ENCODE peak calls at places on chromosomes 12 and 14, in four cellular contexts. B is mammary epithelial cell, X is Karpas-422, Y is endothelial cell of umbilical vein. O is an unnamed sample.

GRCh38 chr12:29562167-29562776 is 64.8 kb upstream of the OVCH1 start:
- DNase-seq in B (no peak), X (no peak), Y (peak; percentile 96), O (no peak)

GRCh38 chr12:19432309-19433170 is 6.8 kb upstream of the AEBP2 start:
- DNase-seq in B (no peak), X (no peak), Y (no peak), O (no peak)

GRCh38 chr12:38761636-38762342 is 143.6 kb downstream of the CPNE8 start:
- DNase-seq in B (peak; percentile 88), X (no peak), Y (no peak), O (no peak)

GRCh38 chr12:110124184-110124995 is at the start of gene IFT81:
- DNase-seq in B (peak; percentile 91), X (peak; percentile 98), Y (peak; percentile 89), O (peak; percentile 99)

GRCh38 chr12:121001841-121002483 is 14.3 kb downstream of the C12orf43 start:
- DNase-seq in B (no peak), X (no peak), Y (peak; percentile 26), O (no peak)

GRCh38 chr14:103721334-103722120 is 5.9 kb downstream of the ZFYVE21 start:
- DNase-seq in B (peak; percentile 94), X (no peak), Y (no peak), O (no peak)

GRCh38 chr12:110498984-110499706 is 2.8 kb downstream of the VPS29 start:
- DNase-seq in B (peak; percentile 53), X (no peak), Y (no peak), O (peak; percentile 21)

GRCh38 chr12:67394600-67394999 is 125.4 kb downstream of the CAND1 start:
- DNase-seq in B (peak; percentile 88), X (no peak), Y (peak; percentile 9), O (peak; percentile 27)

GRCh38 chr14:55803506-55804197 is 223.6 kb downstream of the KTN1 start:
- DNase-seq in B (no peak), X (no peak), Y (peak; percentile 24), O (no peak)

GRCh38 chr14:106455026-106455425 is 928.6 kb downstream of the TMEM121 start:
- DNase-seq in B (no peak), X (no peak), Y (no peak), O (no peak)

GRCh38 chr14:99137001-99137700 is 134.8 kb downstream of the BCL11B start:
- DNase-seq in B (no peak), X (no peak), Y (no peak), O (no peak)

GRCh38 chr12:4148418-4149056 is 125.0 kb upstream of the CCND2 start:
- DNase-seq in B (peak; percentile 39), X (peak; percentile 88), Y (no peak), O (no peak)

GRCh38 chr14:75418779-75419768 is 8.7 kb upstream of the JDP2 start:
- DNase-seq in B (no peak), X (no peak), Y (no peak), O (no peak)

GRCh38 chr14:104776961-104777807 is 18.4 kb downstream of the AKT1 start:
- DNase-seq in B (no peak), X (no peak), Y (no peak), O (no peak)

GRCh38 chr12:114625294-114625851 is 58.6 kb downstream of the TBX3 start:
- DNase-seq in B (peak; percentile 26), X (peak; percentile 85), Y (peak; percentile 29), O (peak; percentile 80)

GRCh38 chr14:29426083-29426482 is 501.6 kb downstream of the PRKD1 start:
- DNase-seq in B (no peak), X (no peak), Y (no peak), O (no peak)

GRCh38 chr14:104139460-104140212 is 1.2 kb downstream of the KIF26A start:
- DNase-seq in B (no peak), X (no peak), Y (no peak), O (no peak)

GRCh38 chr14:75578099-75578785 is at the start of gene FLVCR2:
- DNase-seq in B (peak; percentile 54), X (no peak), Y (peak; percentile 64), O (peak; percentile 91)

GRCh38 chr14:81401420-81402122 is 1.4 kb upstream of the STON2 start:
- DNase-seq in B (peak; percentile 96), X (no peak), Y (no peak), O (peak; percentile 86)

GRCh38 chr12:55058082-55058481 is 38.3 kb downstream of the NEUROD4 start:
- DNase-seq in B (no peak), X (no peak), Y (no peak), O (no peak)

GRCh38 chr12:45928309-45928708 is 62.1 kb downstream of the SCAF11 start:
- DNase-seq in B (no peak), X (no peak), Y (no peak), O (no peak)

DNA sequence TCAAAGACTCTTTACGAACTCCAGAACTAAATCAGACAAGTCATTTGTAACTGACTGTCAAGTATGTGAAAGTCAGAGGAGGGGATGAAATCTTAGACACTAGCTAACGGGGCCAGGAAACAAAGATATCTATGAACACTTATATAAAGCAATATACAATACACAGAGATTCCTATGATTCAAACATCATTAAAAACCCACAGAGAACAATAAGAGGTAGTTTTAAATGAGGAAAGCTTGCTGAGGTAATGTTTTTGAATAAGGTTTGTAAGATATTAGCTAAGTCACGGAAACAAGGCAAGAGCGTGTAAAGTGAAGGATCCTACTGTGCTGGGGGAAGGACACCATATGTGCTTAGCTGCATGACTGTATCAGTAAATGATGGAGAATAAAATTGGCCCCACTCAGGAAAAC is 36.7 kb downstream of the SAV1 start:
- DNase-seq in B (no peak), X (no peak), Y (no peak), O (no peak)
- H3K9ac ChIP-seq in B (no peak overlapping the region), X (no peak overlapping the region), Y (no peak overlapping the region), O (no peak overlapping the region)

GRCh38 chr12:50440288-50440687 is 39.6 kb downstream of the LARP4 start:
- DNase-seq in B (no peak), X (no peak), Y (no peak), O (no peak)

GRCh38 chr12:50442178-50442908 is 41.7 kb downstream of the LARP4 start:
- DNase-seq in B (peak; percentile 43), X (no peak), Y (no peak), O (no peak)

DNA sequence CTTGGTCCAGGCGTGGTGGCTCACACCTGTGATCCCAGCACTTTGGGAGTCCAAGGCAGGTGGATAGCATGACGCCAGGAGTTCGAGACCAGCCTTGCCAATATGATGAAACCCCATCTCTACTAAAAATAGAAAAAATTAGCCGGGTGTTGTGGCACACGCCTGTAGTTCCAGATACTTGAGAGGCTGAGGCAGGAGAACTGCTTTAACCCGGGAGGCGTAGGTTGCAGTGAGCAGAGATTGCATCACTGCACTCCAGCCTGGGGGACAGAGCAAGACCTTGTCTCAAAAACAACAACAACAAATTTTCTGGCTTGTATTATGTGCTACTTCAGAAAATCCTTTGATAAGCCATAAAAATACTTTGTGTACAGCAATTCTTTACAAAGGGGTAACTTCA is 41.1 kb downstream of the LARP4 start:
- DNase-seq in B (no peak), X (no peak), Y (no peak), O (no peak)
- H3K4me1 ChIP-seq in B (no peaks in the 10 kb centered on the region), X (no peaks in the 10 kb centered on the region), Y (no peaks in the 10 kb centered on the region), O (peaks cover 3% of the 10 kb centered on the region)

DNA sequence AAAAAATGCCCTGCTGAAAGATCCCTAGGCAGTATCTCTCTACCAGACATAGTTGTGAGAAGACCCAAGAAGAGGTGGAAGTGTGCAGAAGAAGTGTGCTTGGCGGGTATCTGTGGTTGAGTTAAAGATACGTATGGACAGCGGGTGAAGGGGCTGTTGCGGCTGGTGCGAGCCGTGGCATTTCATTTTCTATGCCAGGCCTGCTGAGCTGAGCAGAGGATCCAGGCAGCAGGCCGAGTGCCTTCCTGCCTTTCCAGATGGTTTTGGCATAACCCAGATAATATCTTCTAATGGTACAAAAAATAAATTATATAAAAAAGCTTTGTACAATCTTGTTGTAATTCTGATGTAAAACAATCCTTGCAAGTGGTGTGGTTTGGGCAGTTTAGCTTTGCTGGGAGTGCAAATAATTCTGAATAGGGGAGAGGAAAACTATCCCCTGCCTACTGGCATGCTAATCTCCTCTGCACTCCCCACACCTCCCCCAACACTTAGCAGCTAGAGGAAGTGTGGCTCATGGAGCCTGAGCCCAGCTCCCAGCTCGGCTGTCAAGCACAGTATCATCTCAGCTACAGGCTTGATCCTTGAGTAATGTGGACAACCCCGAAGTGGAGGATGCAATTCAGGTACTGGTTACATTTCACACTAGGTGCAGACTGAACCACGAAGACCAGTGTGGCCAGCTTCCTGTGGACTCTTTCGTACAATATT is 168.9 kb downstream of the VRK1 start:
- DNase-seq in B (no peak), X (peak; percentile 66), Y (no peak), O (no peak)
- H3K9me3 ChIP-seq in B (no peaks in the 10 kb centered on the region), X (no peaks in the 10 kb centered on the region), Y (peaks cover 2% of the 10 kb centered on the region), O (peaks cover 18% of the 10 kb centered on the region)

DNA sequence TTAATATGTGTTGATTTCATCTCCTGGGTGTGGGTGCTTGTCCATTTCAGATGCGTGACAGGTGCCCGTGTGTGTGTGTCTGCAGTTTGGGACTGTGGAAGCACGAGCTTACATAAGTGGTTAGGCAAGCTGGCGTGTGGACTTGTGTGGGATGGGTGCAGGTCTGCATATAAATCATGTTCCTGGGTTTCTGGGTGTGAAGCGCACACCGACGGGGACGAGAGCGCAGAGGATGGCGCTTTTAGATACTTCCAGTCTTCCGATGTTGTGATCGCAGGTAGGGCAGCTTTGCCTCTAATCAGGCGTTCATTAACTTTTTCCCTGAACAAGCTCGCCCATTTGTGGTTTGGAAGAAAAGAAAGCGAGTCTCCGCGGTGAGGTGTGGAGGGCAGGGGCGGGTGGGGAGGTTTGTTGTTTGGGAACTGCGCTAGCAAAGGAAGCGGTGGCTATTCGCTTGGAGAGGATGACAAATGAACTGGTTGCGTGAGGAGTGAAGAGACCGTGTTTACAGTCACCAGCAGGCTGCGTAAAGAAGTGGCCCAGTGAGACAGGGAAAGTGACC is 878 bp downstream of the RGS6 start:
- DNase-seq in B (peak; percentile 10), X (no peak), Y (no peak), O (peak; percentile 1)
- H3K9ac ChIP-seq in B (no peak overlapping the region), X (no peak overlapping the region), Y (no peak overlapping the region), O (no peak overlapping the region)

GRCh38 chr14:21093018-21093417 is 5.4 kb downstream of the ZNF219 start:
- DNase-seq in B (no peak), X (no peak), Y (no peak), O (no peak)
- H3K4me1 ChIP-seq in B (peaks cover 20% of the 10 kb centered on the region), X (no peaks in the 10 kb centered on the region), Y (peaks cover 3% of the 10 kb centered on the region), O (peaks cover 18% of the 10 kb centered on the region)

DNA sequence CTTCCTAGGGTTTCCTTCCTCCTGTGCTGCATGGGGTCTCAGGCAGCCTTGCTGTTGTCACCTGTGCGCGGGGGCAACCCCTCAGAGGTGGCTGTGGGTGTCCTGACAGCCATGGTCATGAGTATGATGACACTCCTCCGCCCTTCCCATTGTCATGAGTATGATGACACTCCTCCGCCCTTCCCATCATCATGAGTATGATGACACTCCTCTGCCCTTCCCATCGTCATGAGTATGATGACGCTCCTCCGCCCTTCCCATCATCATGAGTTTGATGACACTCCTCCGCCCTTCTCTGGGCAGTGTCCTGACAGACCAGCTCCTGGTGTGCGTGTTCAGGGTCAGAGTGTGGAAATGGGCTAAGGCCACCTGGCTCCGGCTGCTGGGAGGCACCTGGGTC is 39.9 kb downstream of the FBRSL1 start:
- DNase-seq in B (no peak), X (no peak), Y (no peak), O (no peak)
- H3K9me3 ChIP-seq in B (peaks cover 3% of the 10 kb centered on the region), X (no peaks in the 10 kb centered on the region), Y (no peaks in the 10 kb centered on the region), O (no peaks in the 10 kb centered on the region)